ENCODE peak calls at places on chromosomes 5 and 9, in six cellular contexts. One of them, this sample, is unnamed.

GRCh38 chr5:55534436-55535198 is at the start of gene PLPP1:
- DNase-seq in ascending aorta: peak; percentile 95
- DNase-seq in tibial nerve: peak; percentile 79
- DNase-seq in CD8-positive, alpha-beta T cell: peak; percentile 75
- DNase-seq in heart left ventricle: peak; percentile 95
- DNase-seq in transverse colon: peak; percentile 94
- DNase-seq in this sample: peak; percentile 95

GRCh38 chr5:139294372-139295165 is 1.0 kb downstream of the MATR3 start:
- DNase-seq in ascending aorta: peak; percentile 83
- DNase-seq in tibial nerve: peak; percentile 80
- DNase-seq in CD8-positive, alpha-beta T cell: peak; percentile 51
- DNase-seq in heart left ventricle: peak; percentile 83
- DNase-seq in transverse colon: peak; percentile 78
- DNase-seq in this sample: peak; percentile 92

GRCh38 chr5:107361945-107362344 is 308.8 kb downstream of the EFNA5 start:
- DNase-seq in ascending aorta: peak; percentile 69
- DNase-seq in tibial nerve: peak; percentile 67
- DNase-seq in CD8-positive, alpha-beta T cell: no peak
- DNase-seq in heart left ventricle: no peak
- DNase-seq in transverse colon: no peak
- DNase-seq in this sample: no peak

GRCh38 chr9:27602107-27602836 is 29.0 kb upstream of the C9orf72 start:
- DNase-seq in ascending aorta: no peak
- DNase-seq in tibial nerve: no peak
- DNase-seq in CD8-positive, alpha-beta T cell: no peak
- DNase-seq in heart left ventricle: no peak
- DNase-seq in transverse colon: no peak
- DNase-seq in this sample: no peak

GRCh38 chr9:4106744-4107143 is 193.1 kb downstream of the GLIS3 start:
- DNase-seq in ascending aorta: peak; percentile 80
- DNase-seq in tibial nerve: no peak
- DNase-seq in CD8-positive, alpha-beta T cell: no peak
- DNase-seq in heart left ventricle: no peak
- DNase-seq in transverse colon: no peak
- DNase-seq in this sample: no peak

GRCh38 chr9:108836319-108836718 is 19.5 kb downstream of the ACTL7B start:
- DNase-seq in ascending aorta: no peak
- DNase-seq in tibial nerve: no peak
- DNase-seq in CD8-positive, alpha-beta T cell: no peak
- DNase-seq in heart left ventricle: no peak
- DNase-seq in transverse colon: no peak
- DNase-seq in this sample: no peak

GRCh38 chr5:73336366-73336765 is 112.2 kb downstream of the FOXD1 start:
- DNase-seq in ascending aorta: no peak
- DNase-seq in tibial nerve: no peak
- DNase-seq in CD8-positive, alpha-beta T cell: no peak
- DNase-seq in heart left ventricle: no peak
- DNase-seq in transverse colon: no peak
- DNase-seq in this sample: no peak

GRCh38 chr9:32251539-32251938 is 132.9 kb upstream of the ACO1 start:
- DNase-seq in ascending aorta: no peak
- DNase-seq in tibial nerve: peak; percentile 50
- DNase-seq in CD8-positive, alpha-beta T cell: no peak
- DNase-seq in heart left ventricle: no peak
- DNase-seq in transverse colon: peak; percentile 38
- DNase-seq in this sample: peak; percentile 36

GRCh38 chr5:127909078-127909477 is 174.5 kb upstream of the SLC12A2 start:
- DNase-seq in ascending aorta: no peak
- DNase-seq in tibial nerve: no peak
- DNase-seq in CD8-positive, alpha-beta T cell: peak; percentile 1
- DNase-seq in heart left ventricle: no peak
- DNase-seq in transverse colon: no peak
- DNase-seq in this sample: peak; percentile 50

GRCh38 chr5:112142769-112143270 is 276.3 kb downstream of the EPB41L4A start:
- DNase-seq in ascending aorta: no peak
- DNase-seq in tibial nerve: no peak
- DNase-seq in CD8-positive, alpha-beta T cell: no peak
- DNase-seq in heart left ventricle: no peak
- DNase-seq in transverse colon: no peak
- DNase-seq in this sample: no peak

GRCh38 chr9:136509549-136509948 is 26.7 kb upstream of the SEC16A start:
- DNase-seq in ascending aorta: no peak
- DNase-seq in tibial nerve: no peak
- DNase-seq in CD8-positive, alpha-beta T cell: no peak
- DNase-seq in heart left ventricle: no peak
- DNase-seq in transverse colon: no peak
- DNase-seq in this sample: no peak

GRCh38 chr5:132776077-132776931 is 735 bp downstream of the SEPTIN8 start:
- DNase-seq in ascending aorta: no peak
- DNase-seq in tibial nerve: no peak
- DNase-seq in CD8-positive, alpha-beta T cell: no peak
- DNase-seq in heart left ventricle: no peak
- DNase-seq in transverse colon: peak; percentile 49
- DNase-seq in this sample: peak; percentile 69

GRCh38 chr9:126377521-126377920 is 50.9 kb downstream of the MVB12B start:
- DNase-seq in ascending aorta: no peak
- DNase-seq in tibial nerve: no peak
- DNase-seq in CD8-positive, alpha-beta T cell: no peak
- DNase-seq in heart left ventricle: no peak
- DNase-seq in transverse colon: no peak
- DNase-seq in this sample: no peak

GRCh38 chr5:42949348-42950090 is 90.6 kb downstream of the ANXA2R start:
- DNase-seq in ascending aorta: peak; percentile 82
- DNase-seq in tibial nerve: peak; percentile 51
- DNase-seq in CD8-positive, alpha-beta T cell: peak; percentile 32
- DNase-seq in heart left ventricle: peak; percentile 78
- DNase-seq in transverse colon: peak; percentile 76
- DNase-seq in this sample: no peak

GRCh38 chr9:121440265-121440664 is 59.4 kb downstream of the GGTA1 start:
- DNase-seq in ascending aorta: no peak
- DNase-seq in tibial nerve: no peak
- DNase-seq in CD8-positive, alpha-beta T cell: no peak
- DNase-seq in heart left ventricle: no peak
- DNase-seq in transverse colon: no peak
- DNase-seq in this sample: no peak

GRCh38 chr9:132485454-132485853 is 75.4 kb downstream of the CFAP77 start:
- DNase-seq in ascending aorta: no peak
- DNase-seq in tibial nerve: no peak
- DNase-seq in CD8-positive, alpha-beta T cell: no peak
- DNase-seq in heart left ventricle: no peak
- DNase-seq in transverse colon: no peak
- DNase-seq in this sample: no peak

GRCh38 chr5:56506586-56506985 is 273.5 kb upstream of the ANKRD55 start:
- DNase-seq in ascending aorta: no peak
- DNase-seq in tibial nerve: no peak
- DNase-seq in CD8-positive, alpha-beta T cell: no peak
- DNase-seq in heart left ventricle: no peak
- DNase-seq in transverse colon: no peak
- DNase-seq in this sample: no peak

GRCh38 chr5:96279796-96280542 is 153.1 kb downstream of the PCSK1 start:
- DNase-seq in ascending aorta: no peak
- DNase-seq in tibial nerve: no peak
- DNase-seq in CD8-positive, alpha-beta T cell: no peak
- DNase-seq in heart left ventricle: no peak
- DNase-seq in transverse colon: no peak
- DNase-seq in this sample: no peak

GRCh38 chr5:123371575-123372179 is 51.5 kb downstream of the CEP120 start:
- DNase-seq in ascending aorta: peak; percentile 74
- DNase-seq in tibial nerve: peak; percentile 38
- DNase-seq in CD8-positive, alpha-beta T cell: no peak
- DNase-seq in heart left ventricle: peak; percentile 57
- DNase-seq in transverse colon: peak; percentile 56
- DNase-seq in this sample: peak; percentile 39

GRCh38 chr5:81786509-81786908 is 35.6 kb upstream of the SSBP2 start:
- DNase-seq in ascending aorta: no peak
- DNase-seq in tibial nerve: no peak
- DNase-seq in CD8-positive, alpha-beta T cell: no peak
- DNase-seq in heart left ventricle: no peak
- DNase-seq in transverse colon: no peak
- DNase-seq in this sample: no peak
- H3K4me3 ChIP-seq in ascending aorta: no peak overlapping the region
- H3K4me3 ChIP-seq in tibial nerve: no peak overlapping the region
- H3K4me3 ChIP-seq in CD8-positive, alpha-beta T cell: no peak overlapping the region
- H3K4me3 ChIP-seq in heart left ventricle: no peak overlapping the region
- H3K4me3 ChIP-seq in transverse colon: no peak overlapping the region
- H3K4me3 ChIP-seq in this sample: no peak overlapping the region

DNA sequence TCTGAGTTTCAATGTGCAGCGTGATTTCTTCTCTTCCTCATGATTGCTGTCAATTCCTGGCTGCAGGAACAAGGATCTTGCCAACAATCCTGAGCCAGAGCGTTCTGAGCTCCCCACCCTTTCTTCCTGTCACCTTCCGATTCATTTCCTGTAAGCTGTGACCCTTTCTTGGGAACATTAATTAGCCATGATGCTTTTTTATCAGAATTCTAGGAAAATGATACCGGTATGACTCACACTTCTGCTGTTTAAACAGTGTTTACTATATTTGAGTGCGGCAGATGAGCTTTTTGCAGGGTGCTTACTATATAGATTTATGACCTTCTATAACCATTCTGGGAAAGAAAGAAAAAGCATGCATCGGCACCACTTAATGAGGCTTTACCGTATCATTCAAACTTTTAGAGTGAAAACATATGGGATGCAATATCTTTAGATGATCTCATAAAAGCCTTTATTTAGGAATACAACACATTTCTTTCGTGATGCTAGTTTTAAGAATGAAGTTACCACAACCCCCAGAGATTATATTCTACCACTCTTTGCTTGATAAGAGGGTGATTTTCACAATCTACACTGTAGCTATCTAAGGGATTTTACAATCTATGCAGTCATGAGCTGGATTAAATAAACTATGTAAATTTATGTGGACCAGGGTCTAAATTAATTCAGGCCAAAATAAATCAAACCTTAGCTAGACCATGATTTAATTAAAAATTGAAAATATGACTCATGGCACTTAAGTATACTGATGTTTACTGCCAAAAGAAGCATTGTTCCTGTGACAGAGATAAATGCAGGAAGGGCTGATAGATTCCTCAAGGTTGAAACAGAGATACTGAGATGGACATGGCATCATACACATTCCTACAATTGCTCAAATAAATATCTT is 38.0 kb upstream of the OSMR start:
- DNase-seq in ascending aorta: no peak
- DNase-seq in tibial nerve: no peak
- DNase-seq in CD8-positive, alpha-beta T cell: no peak
- DNase-seq in heart left ventricle: no peak
- DNase-seq in transverse colon: no peak
- DNase-seq in this sample: peak; percentile 69
- H3K27ac ChIP-seq in ascending aorta: no peak overlapping the region
- H3K27ac ChIP-seq in tibial nerve: no peak overlapping the region
- H3K27ac ChIP-seq in CD8-positive, alpha-beta T cell: no peak overlapping the region
- H3K27ac ChIP-seq in heart left ventricle: no peak overlapping the region
- H3K27ac ChIP-seq in transverse colon: peak overlapping the region; percentile 37
- H3K27ac ChIP-seq in this sample: peak overlapping the region; percentile 86

DNA sequence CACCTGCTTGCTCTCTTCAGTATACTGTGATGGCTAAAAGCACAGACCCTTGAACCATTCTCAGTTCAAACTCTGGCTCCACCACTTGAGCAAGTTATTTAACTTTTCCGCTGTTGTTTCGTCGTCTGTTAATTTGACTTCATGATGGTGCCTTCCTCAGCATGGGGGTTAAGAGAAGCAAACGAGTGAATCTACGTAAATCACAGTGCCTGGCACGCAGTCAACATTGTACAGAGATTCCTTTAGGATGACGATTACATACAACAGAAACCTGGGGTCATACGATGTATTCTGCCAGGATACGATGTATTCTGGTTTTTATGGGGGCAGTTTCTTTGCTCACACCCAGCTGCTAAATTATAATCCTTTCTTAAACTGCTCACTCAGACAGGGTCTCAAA is 515.6 kb downstream of the CCDC171 start:
- DNase-seq in ascending aorta: no peak
- DNase-seq in tibial nerve: no peak
- DNase-seq in CD8-positive, alpha-beta T cell: no peak
- DNase-seq in heart left ventricle: no peak
- DNase-seq in transverse colon: no peak
- DNase-seq in this sample: no peak
- H3K4me3 ChIP-seq in ascending aorta: no peak overlapping the region
- H3K4me3 ChIP-seq in tibial nerve: no peak overlapping the region
- H3K4me3 ChIP-seq in CD8-positive, alpha-beta T cell: no peak overlapping the region
- H3K4me3 ChIP-seq in heart left ventricle: no peak overlapping the region
- H3K4me3 ChIP-seq in transverse colon: no peak overlapping the region
- H3K4me3 ChIP-seq in this sample: no peak overlapping the region

GRCh38 chr9:16337322-16338029 is 533.0 kb downstream of the BNC2 start:
- DNase-seq in ascending aorta: no peak
- DNase-seq in tibial nerve: no peak
- DNase-seq in CD8-positive, alpha-beta T cell: no peak
- DNase-seq in heart left ventricle: no peak
- DNase-seq in transverse colon: no peak
- DNase-seq in this sample: peak; percentile 43

GRCh38 chr9:16331527-16331926 is 538.9 kb downstream of the BNC2 start:
- DNase-seq in ascending aorta: no peak
- DNase-seq in tibial nerve: no peak
- DNase-seq in CD8-positive, alpha-beta T cell: no peak
- DNase-seq in heart left ventricle: no peak
- DNase-seq in transverse colon: no peak
- DNase-seq in this sample: no peak

GRCh38 chr9:16336833-16337232 is 533.6 kb downstream of the BNC2 start:
- DNase-seq in ascending aorta: no peak
- DNase-seq in tibial nerve: no peak
- DNase-seq in CD8-positive, alpha-beta T cell: no peak
- DNase-seq in heart left ventricle: no peak
- DNase-seq in transverse colon: no peak
- DNase-seq in this sample: no peak

GRCh38 chr9:16333697-16334096 is 536.8 kb downstream of the BNC2 start:
- DNase-seq in ascending aorta: no peak
- DNase-seq in tibial nerve: no peak
- DNase-seq in CD8-positive, alpha-beta T cell: no peak
- DNase-seq in heart left ventricle: no peak
- DNase-seq in transverse colon: no peak
- DNase-seq in this sample: no peak

GRCh38 chr9:16335788-16336580 is 534.5 kb downstream of the BNC2 start:
- DNase-seq in ascending aorta: peak; percentile 87
- DNase-seq in tibial nerve: peak; percentile 81
- DNase-seq in CD8-positive, alpha-beta T cell: no peak
- DNase-seq in heart left ventricle: peak; percentile 65
- DNase-seq in transverse colon: peak; percentile 43
- DNase-seq in this sample: peak; percentile 76
- H3K27ac ChIP-seq in ascending aorta: no peak overlapping the region
- H3K27ac ChIP-seq in tibial nerve: peak overlapping the region; percentile 40
- H3K27ac ChIP-seq in CD8-positive, alpha-beta T cell: no peak overlapping the region
- H3K27ac ChIP-seq in heart left ventricle: no peak overlapping the region
- H3K27ac ChIP-seq in transverse colon: peak overlapping the region; percentile 21
- H3K27ac ChIP-seq in this sample: peak overlapping the region; percentile 84

This sample was measured in SJSA1.